ENCODE peak calls at places on chromosomes 3 and 15, in seven cellular contexts. One of them, this sample, is unnamed.

GRCh38 chr3:170585008-170585936 is 603 bp downstream of the SLC7A14 start:
- DNase-seq in activated T-cell treated with anti-CD3 and anti-CD28 coated beads for 1 hour: no peak
- DNase-seq in iris pigment epithelial cell: no peak
- DNase-seq in RPMI8226: no peak
- DNase-seq in NCI-H2171 treated with DMSO at 0.1 percent for 48 hours: peak
- DNase-seq in AG04450: no peak
- DNase-seq in dermis blood vessel endothelial cell: peak
- DNase-seq in this sample: no peak

GRCh38 chr3:127792664-127793292 is 29.5 kb downstream of the MGLL start:
- DNase-seq in activated T-cell treated with anti-CD3 and anti-CD28 coated beads for 1 hour: no peak
- DNase-seq in iris pigment epithelial cell: peak
- DNase-seq in RPMI8226: no peak
- DNase-seq in NCI-H2171 treated with DMSO at 0.1 percent for 48 hours: peak
- DNase-seq in AG04450: peak
- DNase-seq in dermis blood vessel endothelial cell: peak
- DNase-seq in this sample: peak

GRCh38 chr3:144760831-144761230 is 789.2 kb downstream of the DIPK2A start:
- DNase-seq in activated T-cell treated with anti-CD3 and anti-CD28 coated beads for 1 hour: no peak
- DNase-seq in iris pigment epithelial cell: peak
- DNase-seq in RPMI8226: peak
- DNase-seq in NCI-H2171 treated with DMSO at 0.1 percent for 48 hours: no peak
- DNase-seq in AG04450: no peak
- DNase-seq in dermis blood vessel endothelial cell: no peak
- DNase-seq in this sample: no peak

GRCh38 chr15:78422571-78423340 is 15.3 kb upstream of the IREB2 start:
- DNase-seq in activated T-cell treated with anti-CD3 and anti-CD28 coated beads for 1 hour: peak
- DNase-seq in iris pigment epithelial cell: peak
- DNase-seq in RPMI8226: peak
- DNase-seq in NCI-H2171 treated with DMSO at 0.1 percent for 48 hours: peak
- DNase-seq in AG04450: peak
- DNase-seq in dermis blood vessel endothelial cell: peak
- DNase-seq in this sample: peak

GRCh38 chr3:47022540-47023161 is 43.2 kb downstream of the NBEAL2 start:
- DNase-seq in activated T-cell treated with anti-CD3 and anti-CD28 coated beads for 1 hour: no peak
- DNase-seq in iris pigment epithelial cell: peak
- DNase-seq in RPMI8226: no peak
- DNase-seq in NCI-H2171 treated with DMSO at 0.1 percent for 48 hours: peak
- DNase-seq in AG04450: no peak
- DNase-seq in dermis blood vessel endothelial cell: peak
- DNase-seq in this sample: peak

GRCh38 chr3:150868282-150868681 is 37.0 kb downstream of the MINDY4B start:
- DNase-seq in activated T-cell treated with anti-CD3 and anti-CD28 coated beads for 1 hour: no peak
- DNase-seq in iris pigment epithelial cell: peak
- DNase-seq in RPMI8226: no peak
- DNase-seq in NCI-H2171 treated with DMSO at 0.1 percent for 48 hours: no peak
- DNase-seq in AG04450: no peak
- DNase-seq in dermis blood vessel endothelial cell: no peak
- DNase-seq in this sample: no peak

GRCh38 chr15:72037321-72037720 is 80.6 kb downstream of the MYO9A start:
- DNase-seq in activated T-cell treated with anti-CD3 and anti-CD28 coated beads for 1 hour: no peak
- DNase-seq in iris pigment epithelial cell: peak
- DNase-seq in RPMI8226: no peak
- DNase-seq in NCI-H2171 treated with DMSO at 0.1 percent for 48 hours: no peak
- DNase-seq in AG04450: no peak
- DNase-seq in dermis blood vessel endothelial cell: no peak
- DNase-seq in this sample: peak

GRCh38 chr3:66196633-66197032 is 24.2 kb upstream of the SLC25A26 start:
- DNase-seq in activated T-cell treated with anti-CD3 and anti-CD28 coated beads for 1 hour: no peak
- DNase-seq in iris pigment epithelial cell: no peak
- DNase-seq in RPMI8226: no peak
- DNase-seq in NCI-H2171 treated with DMSO at 0.1 percent for 48 hours: no peak
- DNase-seq in AG04450: no peak
- DNase-seq in dermis blood vessel endothelial cell: peak
- DNase-seq in this sample: no peak

GRCh38 chr3:36032180-36032895 is 348.0 kb upstream of the STAC start:
- DNase-seq in activated T-cell treated with anti-CD3 and anti-CD28 coated beads for 1 hour: no peak
- DNase-seq in iris pigment epithelial cell: no peak
- DNase-seq in RPMI8226: no peak
- DNase-seq in NCI-H2171 treated with DMSO at 0.1 percent for 48 hours: peak
- DNase-seq in AG04450: no peak
- DNase-seq in dermis blood vessel endothelial cell: no peak
- DNase-seq in this sample: no peak

GRCh38 chr15:99408236-99409096 is 157.2 kb downstream of the LRRC28 start:
- DNase-seq in activated T-cell treated with anti-CD3 and anti-CD28 coated beads for 1 hour: no peak
- DNase-seq in iris pigment epithelial cell: peak
- DNase-seq in RPMI8226: no peak
- DNase-seq in NCI-H2171 treated with DMSO at 0.1 percent for 48 hours: peak
- DNase-seq in AG04450: peak
- DNase-seq in dermis blood vessel endothelial cell: no peak
- DNase-seq in this sample: no peak

GRCh38 chr15:46618984-46619383 is 984.2 kb downstream of the SQOR start:
- DNase-seq in activated T-cell treated with anti-CD3 and anti-CD28 coated beads for 1 hour: no peak
- DNase-seq in iris pigment epithelial cell: no peak
- DNase-seq in RPMI8226: no peak
- DNase-seq in NCI-H2171 treated with DMSO at 0.1 percent for 48 hours: no peak
- DNase-seq in AG04450: no peak
- DNase-seq in dermis blood vessel endothelial cell: no peak
- DNase-seq in this sample: no peak

GRCh38 chr3:129793356-129793755 is 100.2 kb downstream of the TMCC1 start:
- DNase-seq in activated T-cell treated with anti-CD3 and anti-CD28 coated beads for 1 hour: no peak
- DNase-seq in iris pigment epithelial cell: no peak
- DNase-seq in RPMI8226: no peak
- DNase-seq in NCI-H2171 treated with DMSO at 0.1 percent for 48 hours: no peak
- DNase-seq in AG04450: no peak
- DNase-seq in dermis blood vessel endothelial cell: peak
- DNase-seq in this sample: no peak

GRCh38 chr3:58384381-58385090 is 49.1 kb downstream of the PDHB start:
- DNase-seq in activated T-cell treated with anti-CD3 and anti-CD28 coated beads for 1 hour: no peak
- DNase-seq in iris pigment epithelial cell: no peak
- DNase-seq in RPMI8226: no peak
- DNase-seq in NCI-H2171 treated with DMSO at 0.1 percent for 48 hours: peak
- DNase-seq in AG04450: no peak
- DNase-seq in dermis blood vessel endothelial cell: no peak
- DNase-seq in this sample: no peak

GRCh38 chr3:124230928-124231456 is 239.1 kb upstream of the ROPN1 start:
- DNase-seq in activated T-cell treated with anti-CD3 and anti-CD28 coated beads for 1 hour: no peak
- DNase-seq in iris pigment epithelial cell: no peak
- DNase-seq in RPMI8226: no peak
- DNase-seq in NCI-H2171 treated with DMSO at 0.1 percent for 48 hours: no peak
- DNase-seq in AG04450: no peak
- DNase-seq in dermis blood vessel endothelial cell: no peak
- DNase-seq in this sample: no peak

GRCh38 chr15:80679805-80680175 is 15.3 kb upstream of the ABHD17C start:
- DNase-seq in activated T-cell treated with anti-CD3 and anti-CD28 coated beads for 1 hour: no peak
- DNase-seq in iris pigment epithelial cell: no peak
- DNase-seq in RPMI8226: no peak
- DNase-seq in NCI-H2171 treated with DMSO at 0.1 percent for 48 hours: no peak
- DNase-seq in AG04450: no peak
- DNase-seq in dermis blood vessel endothelial cell: no peak
- DNase-seq in this sample: peak

GRCh38 chr3:120173056-120173675 is 78.9 kb upstream of the GSK3B start:
- DNase-seq in activated T-cell treated with anti-CD3 and anti-CD28 coated beads for 1 hour: no peak
- DNase-seq in iris pigment epithelial cell: no peak
- DNase-seq in RPMI8226: no peak
- DNase-seq in NCI-H2171 treated with DMSO at 0.1 percent for 48 hours: no peak
- DNase-seq in AG04450: no peak
- DNase-seq in dermis blood vessel endothelial cell: no peak
- DNase-seq in this sample: no peak

GRCh38 chr3:49177073-49177472 is 5.7 kb downstream of the KLHDC8B start:
- DNase-seq in activated T-cell treated with anti-CD3 and anti-CD28 coated beads for 1 hour: no peak
- DNase-seq in iris pigment epithelial cell: no peak
- DNase-seq in RPMI8226: no peak
- DNase-seq in NCI-H2171 treated with DMSO at 0.1 percent for 48 hours: no peak
- DNase-seq in AG04450: no peak
- DNase-seq in dermis blood vessel endothelial cell: no peak
- DNase-seq in this sample: no peak

GRCh38 chr15:86267892-86268291 is 188.2 kb downstream of the AGBL1 start:
- DNase-seq in activated T-cell treated with anti-CD3 and anti-CD28 coated beads for 1 hour: no peak
- DNase-seq in iris pigment epithelial cell: no peak
- DNase-seq in RPMI8226: no peak
- DNase-seq in NCI-H2171 treated with DMSO at 0.1 percent for 48 hours: no peak
- DNase-seq in AG04450: no peak
- DNase-seq in dermis blood vessel endothelial cell: no peak
- DNase-seq in this sample: no peak

GRCh38 chr3:190384241-190384863 is 3.6 kb upstream of the CLDN16 start:
- DNase-seq in activated T-cell treated with anti-CD3 and anti-CD28 coated beads for 1 hour: no peak
- DNase-seq in iris pigment epithelial cell: peak
- DNase-seq in RPMI8226: peak
- DNase-seq in NCI-H2171 treated with DMSO at 0.1 percent for 48 hours: no peak
- DNase-seq in AG04450: no peak
- DNase-seq in dermis blood vessel endothelial cell: peak
- DNase-seq in this sample: peak

GRCh38 chr3:172666181-172666872 is 44.5 kb downstream of the NCEH1 start:
- DNase-seq in activated T-cell treated with anti-CD3 and anti-CD28 coated beads for 1 hour: no peak
- DNase-seq in iris pigment epithelial cell: peak
- DNase-seq in RPMI8226: no peak
- DNase-seq in NCI-H2171 treated with DMSO at 0.1 percent for 48 hours: peak
- DNase-seq in AG04450: no peak
- DNase-seq in dermis blood vessel endothelial cell: peak
- DNase-seq in this sample: peak

GRCh38 chr3:172319653-172320052 is 128.6 kb downstream of the GHSR start:
- DNase-seq in activated T-cell treated with anti-CD3 and anti-CD28 coated beads for 1 hour: no peak
- DNase-seq in iris pigment epithelial cell: no peak
- DNase-seq in RPMI8226: no peak
- DNase-seq in NCI-H2171 treated with DMSO at 0.1 percent for 48 hours: no peak
- DNase-seq in AG04450: no peak
- DNase-seq in dermis blood vessel endothelial cell: no peak
- DNase-seq in this sample: no peak

GRCh38 chr3:158050461-158050860 is 55.8 kb downstream of the SHOX2 start:
- DNase-seq in activated T-cell treated with anti-CD3 and anti-CD28 coated beads for 1 hour: no peak
- DNase-seq in iris pigment epithelial cell: peak
- DNase-seq in RPMI8226: no peak
- DNase-seq in NCI-H2171 treated with DMSO at 0.1 percent for 48 hours: no peak
- DNase-seq in AG04450: no peak
- DNase-seq in dermis blood vessel endothelial cell: no peak
- DNase-seq in this sample: no peak

GRCh38 chr15:40569139-40569953 is at the start of gene RPUSD2:
- DNase-seq in activated T-cell treated with anti-CD3 and anti-CD28 coated beads for 1 hour: peak
- DNase-seq in iris pigment epithelial cell: peak
- DNase-seq in RPMI8226: peak
- DNase-seq in NCI-H2171 treated with DMSO at 0.1 percent for 48 hours: peak
- DNase-seq in AG04450: peak
- DNase-seq in dermis blood vessel endothelial cell: peak
- DNase-seq in this sample: peak

GRCh38 chr3:128232421-128233180 is 79.3 kb downstream of the EEFSEC start:
- DNase-seq in activated T-cell treated with anti-CD3 and anti-CD28 coated beads for 1 hour: no peak
- DNase-seq in iris pigment epithelial cell: no peak
- DNase-seq in RPMI8226: no peak
- DNase-seq in NCI-H2171 treated with DMSO at 0.1 percent for 48 hours: no peak
- DNase-seq in AG04450: no peak
- DNase-seq in dermis blood vessel endothelial cell: no peak
- DNase-seq in this sample: no peak

GRCh38 chr3:27345493-27345892 is 23.7 kb downstream of the NEK10 start:
- DNase-seq in activated T-cell treated with anti-CD3 and anti-CD28 coated beads for 1 hour: no peak
- DNase-seq in iris pigment epithelial cell: no peak
- DNase-seq in RPMI8226: no peak
- DNase-seq in NCI-H2171 treated with DMSO at 0.1 percent for 48 hours: peak
- DNase-seq in AG04450: no peak
- DNase-seq in dermis blood vessel endothelial cell: no peak
- DNase-seq in this sample: no peak

GRCh38 chr15:42932833-42933515 is 12.4 kb upstream of the TTBK2 start:
- DNase-seq in activated T-cell treated with anti-CD3 and anti-CD28 coated beads for 1 hour: no peak
- DNase-seq in iris pigment epithelial cell: no peak
- DNase-seq in RPMI8226: no peak
- DNase-seq in NCI-H2171 treated with DMSO at 0.1 percent for 48 hours: no peak
- DNase-seq in AG04450: no peak
- DNase-seq in dermis blood vessel endothelial cell: peak
- DNase-seq in this sample: no peak

GRCh38 chr3:36403661-36404060 is 23.4 kb downstream of the STAC start:
- DNase-seq in activated T-cell treated with anti-CD3 and anti-CD28 coated beads for 1 hour: no peak
- DNase-seq in iris pigment epithelial cell: no peak
- DNase-seq in RPMI8226: no peak
- DNase-seq in NCI-H2171 treated with DMSO at 0.1 percent for 48 hours: no peak
- DNase-seq in AG04450: no peak
- DNase-seq in dermis blood vessel endothelial cell: no peak
- DNase-seq in this sample: no peak

GRCh38 chr3:111200027-111200426 is 128.4 kb downstream of the NECTIN3 start:
- DNase-seq in activated T-cell treated with anti-CD3 and anti-CD28 coated beads for 1 hour: no peak
- DNase-seq in iris pigment epithelial cell: peak
- DNase-seq in RPMI8226: no peak
- DNase-seq in NCI-H2171 treated with DMSO at 0.1 percent for 48 hours: no peak
- DNase-seq in AG04450: no peak
- DNase-seq in dermis blood vessel endothelial cell: no peak
- DNase-seq in this sample: no peak

GRCh38 chr3:198079771-198080520 is 119.9 kb downstream of the LMLN start:
- DNase-seq in activated T-cell treated with anti-CD3 and anti-CD28 coated beads for 1 hour: no peak
- DNase-seq in iris pigment epithelial cell: peak
- DNase-seq in RPMI8226: peak
- DNase-seq in NCI-H2171 treated with DMSO at 0.1 percent for 48 hours: peak
- DNase-seq in AG04450: no peak
- DNase-seq in dermis blood vessel endothelial cell: peak
- DNase-seq in this sample: peak

GRCh38 chr3:67296039-67296892 is 298.2 kb downstream of the KBTBD8 start:
- DNase-seq in activated T-cell treated with anti-CD3 and anti-CD28 coated beads for 1 hour: no peak
- DNase-seq in iris pigment epithelial cell: no peak
- DNase-seq in RPMI8226: no peak
- DNase-seq in NCI-H2171 treated with DMSO at 0.1 percent for 48 hours: no peak
- DNase-seq in AG04450: no peak
- DNase-seq in dermis blood vessel endothelial cell: no peak
- DNase-seq in this sample: no peak

GRCh38 chr15:83837946-83838571 is 184.1 kb downstream of the ADAMTSL3 start:
- DNase-seq in activated T-cell treated with anti-CD3 and anti-CD28 coated beads for 1 hour: no peak
- DNase-seq in iris pigment epithelial cell: peak
- DNase-seq in RPMI8226: peak
- DNase-seq in NCI-H2171 treated with DMSO at 0.1 percent for 48 hours: peak
- DNase-seq in AG04450: no peak
- DNase-seq in dermis blood vessel endothelial cell: no peak
- DNase-seq in this sample: no peak

GRCh38 chr15:68818671-68819450 is 1.8 kb downstream of the ANP32A start:
- DNase-seq in activated T-cell treated with anti-CD3 and anti-CD28 coated beads for 1 hour: no peak
- DNase-seq in iris pigment epithelial cell: peak
- DNase-seq in RPMI8226: peak
- DNase-seq in NCI-H2171 treated with DMSO at 0.1 percent for 48 hours: peak
- DNase-seq in AG04450: no peak
- DNase-seq in dermis blood vessel endothelial cell: peak
- DNase-seq in this sample: peak

GRCh38 chr3:37594873-37595783 is 266.6 kb upstream of the CTDSPL start:
- DNase-seq in activated T-cell treated with anti-CD3 and anti-CD28 coated beads for 1 hour: no peak
- DNase-seq in iris pigment epithelial cell: no peak
- DNase-seq in RPMI8226: no peak
- DNase-seq in NCI-H2171 treated with DMSO at 0.1 percent for 48 hours: peak
- DNase-seq in AG04450: no peak
- DNase-seq in dermis blood vessel endothelial cell: no peak
- DNase-seq in this sample: no peak

GRCh38 chr3:142866841-142867631 is 21.8 kb downstream of the PCOLCE2 start:
- DNase-seq in activated T-cell treated with anti-CD3 and anti-CD28 coated beads for 1 hour: no peak
- DNase-seq in iris pigment epithelial cell: peak
- DNase-seq in RPMI8226: peak
- DNase-seq in NCI-H2171 treated with DMSO at 0.1 percent for 48 hours: peak
- DNase-seq in AG04450: no peak
- DNase-seq in dermis blood vessel endothelial cell: no peak
- DNase-seq in this sample: no peak

GRCh38 chr3:17032407-17033034 is 147.8 kb downstream of the PLCL2 start:
- DNase-seq in activated T-cell treated with anti-CD3 and anti-CD28 coated beads for 1 hour: no peak
- DNase-seq in iris pigment epithelial cell: peak
- DNase-seq in RPMI8226: peak
- DNase-seq in NCI-H2171 treated with DMSO at 0.1 percent for 48 hours: peak
- DNase-seq in AG04450: no peak
- DNase-seq in dermis blood vessel endothelial cell: peak
- DNase-seq in this sample: peak

GRCh38 chr3:174541708-174542107 is 317.4 kb upstream of the NAALADL2 start:
- DNase-seq in activated T-cell treated with anti-CD3 and anti-CD28 coated beads for 1 hour: no peak
- DNase-seq in iris pigment epithelial cell: peak
- DNase-seq in RPMI8226: peak
- DNase-seq in NCI-H2171 treated with DMSO at 0.1 percent for 48 hours: no peak
- DNase-seq in AG04450: no peak
- DNase-seq in dermis blood vessel endothelial cell: no peak
- DNase-seq in this sample: no peak